ENCODE peak calls at places on chromosomes 2 and 18, in eight cellular contexts. One of them, this sample, is unnamed.

GRCh38 chr2:168357799-168358504 is 98.1 kb upstream of the CERS6 start:
- DNase-seq in fibroblast of the conjunctiva: no peak
- DNase-seq in activated CD8-positive, alpha-beta memory T cell treated with anti-CD3 and anti-CD28 coated beads for 4 hours: no peak
- DNase-seq in AG04449: no peak
- DNase-seq in hepatocyte: no peak
- DNase-seq in GM10248: no peak
- DNase-seq in iris pigment epithelial cell: no peak
- DNase-seq in AML-193: no peak
- DNase-seq in this sample: no peak

GRCh38 chr18:49020129-49020528 is 69.4 kb upstream of the SMAD7 start:
- DNase-seq in iris pigment epithelial cell: no peak
- DNase-seq in AG04449: no peak
- DNase-seq in fibroblast of the conjunctiva: no peak
- DNase-seq in activated CD8-positive, alpha-beta memory T cell treated with anti-CD3 and anti-CD28 coated beads for 4 hours: no peak
- DNase-seq in GM10248: no peak
- DNase-seq in hepatocyte: peak; percentile 32
- DNase-seq in AML-193: no peak
- DNase-seq in this sample: no peak

GRCh38 chr2:103009861-103010260 is 248.0 kb downstream of the TMEM182 start:
- DNase-seq in GM10248: no peak
- DNase-seq in hepatocyte: no peak
- DNase-seq in iris pigment epithelial cell: no peak
- DNase-seq in activated CD8-positive, alpha-beta memory T cell treated with anti-CD3 and anti-CD28 coated beads for 4 hours: no peak
- DNase-seq in AG04449: no peak
- DNase-seq in AML-193: no peak
- DNase-seq in fibroblast of the conjunctiva: no peak
- DNase-seq in this sample: no peak

GRCh38 chr2:239548491-239548890 is 147.7 kb upstream of the HDAC4 start:
- DNase-seq in hepatocyte: no peak
- DNase-seq in AML-193: no peak
- DNase-seq in fibroblast of the conjunctiva: no peak
- DNase-seq in activated CD8-positive, alpha-beta memory T cell treated with anti-CD3 and anti-CD28 coated beads for 4 hours: peak; percentile 32
- DNase-seq in GM10248: no peak
- DNase-seq in iris pigment epithelial cell: no peak
- DNase-seq in AG04449: no peak
- DNase-seq in this sample: no peak

GRCh38 chr2:66890286-66890812 is 455.4 kb downstream of the MEIS1 start:
- DNase-seq in GM10248: no peak
- DNase-seq in hepatocyte: no peak
- DNase-seq in activated CD8-positive, alpha-beta memory T cell treated with anti-CD3 and anti-CD28 coated beads for 4 hours: no peak
- DNase-seq in AML-193: no peak
- DNase-seq in fibroblast of the conjunctiva: no peak
- DNase-seq in AG04449: no peak
- DNase-seq in iris pigment epithelial cell: peak; percentile 48
- DNase-seq in this sample: no peak

GRCh38 chr18:48304906-48305693 is 104.1 kb downstream of the ZBTB7C start:
- DNase-seq in fibroblast of the conjunctiva: no peak
- DNase-seq in AG04449: no peak
- DNase-seq in iris pigment epithelial cell: no peak
- DNase-seq in hepatocyte: no peak
- DNase-seq in AML-193: no peak
- DNase-seq in GM10248: no peak
- DNase-seq in activated CD8-positive, alpha-beta memory T cell treated with anti-CD3 and anti-CD28 coated beads for 4 hours: no peak
- DNase-seq in this sample: no peak

GRCh38 chr2:216426938-216427337 is 14.7 kb downstream of the SMARCAL1 start:
- DNase-seq in AG04449: peak; percentile 47
- DNase-seq in fibroblast of the conjunctiva: no peak
- DNase-seq in iris pigment epithelial cell: peak; percentile 68
- DNase-seq in GM10248: no peak
- DNase-seq in activated CD8-positive, alpha-beta memory T cell treated with anti-CD3 and anti-CD28 coated beads for 4 hours: no peak
- DNase-seq in AML-193: no peak
- DNase-seq in hepatocyte: no peak
- DNase-seq in this sample: no peak

GRCh38 chr2:54903736-54904554 is 146.3 kb downstream of the RTN4 start:
- DNase-seq in AG04449: peak; percentile 97
- DNase-seq in AML-193: peak; percentile 70
- DNase-seq in fibroblast of the conjunctiva: peak; percentile 92
- DNase-seq in GM10248: no peak
- DNase-seq in activated CD8-positive, alpha-beta memory T cell treated with anti-CD3 and anti-CD28 coated beads for 4 hours: peak; percentile 34
- DNase-seq in hepatocyte: peak; percentile 77
- DNase-seq in iris pigment epithelial cell: peak; percentile 98
- DNase-seq in this sample: no peak